ENCODE peak calls at places on chromosomes 1 and 21, in four cellular contexts. P is esophagus squamous epithelium; N is lower lobe of right lung; I is CD4-positive, CD25-positive, alpha-beta regulatory T cell. S is an unnamed sample.

GRCh38 chr1:89780721-89781120 is 40.1 kb upstream of the LRRC8D start:
- DNase-seq in N (no peak), I (no peak), P (no peak), S (no peak)

GRCh38 chr1:240245629-240246020 is 153.9 kb downstream of the FMN2 start:
- DNase-seq in P (no peak), N (no peak), I (no peak), S (peak; percentile 16)

GRCh38 chr1:220251272-220251671 is 21.0 kb downstream of the RAB3GAP2 start:
- DNase-seq in I (no peak), N (no peak), P (no peak), S (no peak)

GRCh38 chr1:8213136-8213535 is 104.8 kb upstream of the SLC45A1 start:
- DNase-seq in I (no peak), N (no peak), P (no peak), S (no peak)

GRCh38 chr21:41659791-41660560 is 106.9 kb downstream of the RIPK4 start:
- DNase-seq in I (no peak), N (no peak), P (no peak), S (peak; percentile 61)

GRCh38 chr1:78497196-78497595 is 6.4 kb downstream of the PTGFR start:
- DNase-seq in I (no peak), P (no peak), N (no peak), S (no peak)

GRCh38 chr1:6273380-6273891 is 12.5 kb upstream of the GPR153 start:
- DNase-seq in P (no peak), I (no peak), N (no peak), S (no peak)

GRCh38 chr21:37710555-37711293 is 205.5 kb downstream of the KCNJ6 start:
- DNase-seq in I (no peak), N (no peak), P (no peak), S (peak; percentile 27)

GRCh38 chr1:114345930-114346479 is 165.0 kb downstream of the TRIM33 start:
- DNase-seq in I (no peak), P (no peak), N (no peak), S (peak; percentile 35)

GRCh38 chr1:230350208-230350921 is 75.8 kb downstream of the PGBD5 start:
- DNase-seq in I (no peak), P (no peak), N (no peak), S (no peak)

GRCh38 chr21:25790122-25790951 is 55.6 kb downstream of the GABPA start:
- DNase-seq in P (no peak), I (no peak), N (no peak), S (no peak)

GRCh38 chr1:239189998-239190512 is 196.3 kb upstream of the CHRM3 start:
- DNase-seq in I (no peak), P (no peak), N (no peak), S (no peak)

GRCh38 chr1:100240013-100240412 is 9.6 kb downstream of the DBT start:
- DNase-seq in I (no peak), N (no peak), P (no peak), S (no peak)
- H3K27ac ChIP-seq in I (no peak overlapping the region), N (peak overlapping the region; percentile 32), P (no peak overlapping the region), S (no peak overlapping the region)

GRCh38 chr1:209391792-209392191 is 191.7 kb upstream of the CAMK1G start:
- DNase-seq in P (no peak), N (no peak), I (no peak), S (no peak)
- H3K4me1 ChIP-seq in P (peaks cover 32% of the 10 kb centered on the region), N (no peaks in the 10 kb centered on the region), I (no peaks in the 10 kb centered on the region), S (no peaks in the 10 kb centered on the region)

DNA sequence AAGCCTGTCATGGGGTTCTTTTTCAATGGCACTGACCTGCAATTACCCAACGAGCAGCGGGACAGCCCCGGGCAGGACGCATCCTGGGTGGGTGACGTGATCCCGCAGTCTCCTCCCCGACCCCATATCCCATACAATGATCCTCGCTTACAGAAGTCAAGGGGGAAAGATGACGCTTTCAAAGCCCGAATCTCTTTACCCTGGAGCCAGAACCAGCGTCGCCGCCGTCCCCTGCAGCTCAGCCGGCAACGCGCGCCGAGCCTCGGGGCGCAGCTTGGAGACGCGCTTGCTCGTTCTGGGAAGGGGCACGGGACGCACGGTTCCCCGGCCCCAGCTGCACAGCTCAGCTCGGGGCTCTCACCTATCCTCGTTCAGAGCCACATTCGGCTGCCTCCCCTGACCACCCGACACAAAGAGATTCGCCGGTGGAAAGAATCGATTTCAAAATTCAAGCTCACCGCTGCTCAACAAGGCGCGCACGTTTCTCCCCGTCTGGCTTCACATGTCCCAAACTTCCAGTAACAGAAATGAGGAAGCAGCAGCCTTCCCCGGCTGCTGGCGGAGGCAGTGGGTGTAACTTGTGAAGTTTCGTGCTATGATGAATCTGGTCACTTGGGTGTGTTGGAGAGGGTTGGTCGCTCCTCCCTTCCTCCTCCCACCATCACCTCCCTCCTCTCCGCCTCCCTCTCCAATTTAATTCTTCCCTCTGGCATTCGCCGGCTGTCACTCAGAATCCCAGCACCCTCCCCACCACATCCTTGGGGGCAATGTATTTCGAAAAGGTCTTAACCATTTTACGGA is at the start of gene TIAM1:
- DNase-seq in N (peak; percentile 77), I (no peak), P (no peak), S (peak; percentile 71)
- H3K4me3 ChIP-seq in N (peak within 1 kb of the TSS; percentile 51), I (peak within 1 kb of the TSS; percentile 15), P (peak within 1 kb of the TSS; percentile 64), S (peak within 1 kb of the TSS; percentile 40)

GRCh38 chr1:86852737-86853408 is 61.1 kb downstream of the SELENOF start:
- DNase-seq in N (no peak), I (no peak), P (no peak), S (no peak)
- H3K27ac ChIP-seq in N (no peak overlapping the region), I (no peak overlapping the region), P (no peak overlapping the region), S (no peak overlapping the region)

DNA sequence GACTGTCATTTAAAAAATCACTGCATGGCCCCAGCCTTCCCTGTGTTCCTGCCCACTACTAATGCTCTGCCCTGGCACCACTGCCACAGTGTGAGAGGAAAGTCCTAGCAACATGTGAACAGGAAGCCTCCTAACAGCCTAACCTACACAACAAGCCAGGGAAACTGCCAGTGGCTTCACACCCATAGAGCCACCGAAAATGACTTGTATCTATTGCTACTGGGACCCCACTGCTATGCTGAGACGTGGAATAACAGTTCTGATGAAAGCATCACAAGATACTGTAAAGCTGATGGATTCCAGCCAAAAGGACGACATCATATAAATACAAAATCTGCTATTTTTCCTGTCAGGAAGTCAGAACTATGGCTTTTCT is 74.9 kb downstream of the JAK1 start:
- DNase-seq in N (no peak), P (no peak), I (no peak), S (no peak)
- H3K4me1 ChIP-seq in N (peaks cover 74% of the 10 kb centered on the region), P (peaks cover 55% of the 10 kb centered on the region), I (peaks cover 79% of the 10 kb centered on the region), S (peaks cover 24% of the 10 kb centered on the region)

GRCh38 chr21:22164912-22165311 is 1166.7 kb downstream of the NCAM2 start:
- DNase-seq in P (no peak), I (no peak), N (no peak), S (no peak)
- H3K4me3 ChIP-seq in P (no peak overlapping the region), I (no peak overlapping the region), N (no peak overlapping the region), S (no peak overlapping the region)

DNA sequence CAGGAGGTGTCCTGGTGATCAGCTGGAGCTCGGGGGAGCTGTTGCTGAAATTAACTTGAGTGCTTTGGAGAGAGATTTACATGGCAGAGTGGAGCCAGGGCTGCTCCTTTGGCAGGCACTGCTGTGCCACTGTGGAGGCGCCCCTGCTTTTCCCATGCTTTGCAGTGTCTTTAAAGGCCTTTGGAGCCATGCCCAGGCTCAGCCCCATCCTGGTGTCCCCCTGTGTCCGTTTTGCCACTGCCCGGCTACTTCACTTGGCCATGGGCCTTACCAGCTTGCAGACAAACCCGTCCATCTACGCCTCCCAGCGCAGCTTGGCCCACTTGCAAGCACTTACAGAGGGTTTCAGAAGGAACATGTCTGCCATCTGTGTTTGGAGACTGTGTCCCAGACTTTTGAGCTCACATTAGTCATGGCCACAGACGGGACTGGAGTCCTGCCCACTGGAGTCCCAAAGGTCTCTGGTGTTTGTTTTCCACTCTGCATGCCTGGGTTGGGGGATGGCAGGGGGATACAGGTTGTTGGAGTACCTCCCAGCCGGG is 18.2 kb upstream of the LAMTOR5 start:
- DNase-seq in N (no peak), P (no peak), I (no peak), S (peak; percentile 81)
- H3K27ac ChIP-seq in N (no peak overlapping the region), P (no peak overlapping the region), I (no peak overlapping the region), S (peak overlapping the region; percentile 54)

GRCh38 chr1:208233546-208233945 is 10.6 kb downstream of the PLXNA2 start:
- DNase-seq in N (peak; percentile 83), P (no peak), I (no peak), S (peak; percentile 60)
- H3K4me1 ChIP-seq in N (peaks cover 100% of the 10 kb centered on the region), P (peaks cover 73% of the 10 kb centered on the region), I (no peaks in the 10 kb centered on the region), S (peaks cover 43% of the 10 kb centered on the region)